ENCODE peak calls at places on chromosomes 1 and 21, in eight cellular contexts. E, X, D, P, C, R, T and O are unnamed samples.

GRCh38 chr1:179094826-179095225 is 13.0 kb downstream of the TOR3A start:
- DNase-seq in E (no peak), X (no peak), D (no peak), P (no peak), C (no peak), R (no peak), T (no peak), O (no peak)

GRCh38 chr1:10958614-10959013 is 53.8 kb upstream of the TARDBP start:
- DNase-seq in E (no peak), X (no peak), D (peak; percentile 43), P (no peak), C (no peak), R (peak; percentile 43), T (no peak), O (no peak)

GRCh38 chr1:24743404-24744211 is 1.6 kb upstream of the CLIC4 start:
- DNase-seq in E (no peak), X (no peak), D (peak; percentile 57), P (peak; percentile 20), C (no peak), R (peak; percentile 73), T (no peak), O (no peak)

GRCh38 chr1:204079608-204079999 is 6.7 kb downstream of the SOX13 start:
- DNase-seq in E (no peak), X (no peak), D (peak; percentile 71), P (no peak), C (no peak), R (no peak), T (no peak), O (no peak)

GRCh38 chr1:245856944-245857531 is 650.0 kb downstream of the SMYD3 start:
- DNase-seq in E (no peak), X (no peak), D (no peak), P (no peak), C (no peak), R (no peak), T (no peak), O (no peak)

GRCh38 chr1:197690074-197690473 is 85.2 kb downstream of the DENND1B start:
- DNase-seq in E (no peak), X (no peak), D (no peak), P (no peak), C (no peak), R (no peak), T (no peak), O (no peak)

GRCh38 chr1:221743416-221744208 is 1.7 kb upstream of the DUSP10 start:
- DNase-seq in E (no peak), X (no peak), D (peak; percentile 3), P (no peak), C (no peak), R (no peak), T (peak; percentile 21), O (no peak)

GRCh38 chr1:183632087-183632486 is 3.5 kb downstream of the ARPC5 start:
- DNase-seq in E (no peak), X (no peak), D (no peak), P (no peak), C (no peak), R (no peak), T (no peak), O (no peak)

GRCh38 chr1:185929759-185930158 is 195.6 kb downstream of the HMCN1 start:
- DNase-seq in E (no peak), X (no peak), D (no peak), P (no peak), C (no peak), R (no peak), T (no peak), O (no peak)

GRCh38 chr1:101029184-101029583 is 3.6 kb upstream of the DPH5 start:
- DNase-seq in E (no peak), X (no peak), D (no peak), P (no peak), C (no peak), R (no peak), T (no peak), O (no peak)

GRCh38 chr1:28516518-28516956 is 10.7 kb downstream of the RCC1 start:
- DNase-seq in E (no peak), X (no peak), D (no peak), P (no peak), C (no peak), R (no peak), T (no peak), O (no peak)

GRCh38 chr1:22275626-22276395 is 132.9 kb upstream of the WNT4 start:
- DNase-seq in E (peak; percentile 15), X (no peak), D (peak; percentile 81), P (peak; percentile 75), C (peak; percentile 9), R (peak; percentile 68), T (peak; percentile 44), O (peak; percentile 48)

GRCh38 chr1:8597455-8597854 is 220.0 kb downstream of the RERE start:
- DNase-seq in E (no peak), X (no peak), D (no peak), P (no peak), C (no peak), R (no peak), T (no peak), O (no peak)

GRCh38 chr1:8599813-8600212 is 217.6 kb downstream of the RERE start:
- DNase-seq in E (no peak), X (no peak), D (no peak), P (no peak), C (no peak), R (no peak), T (no peak), O (no peak)

GRCh38 chr1:8600336-8600735 is 217.1 kb downstream of the RERE start:
- DNase-seq in E (no peak), X (no peak), D (no peak), P (no peak), C (no peak), R (no peak), T (no peak), O (no peak)

GRCh38 chr1:8598783-8599182 is 218.7 kb downstream of the RERE start:
- DNase-seq in E (no peak), X (no peak), D (no peak), P (peak; percentile 33), C (no peak), R (peak; percentile 18), T (no peak), O (no peak)

GRCh38 chr1:8598060-8598724 is 219.2 kb downstream of the RERE start:
- DNase-seq in E (no peak), X (no peak), D (peak; percentile 52), P (peak; percentile 23), C (peak; percentile 46), R (peak; percentile 48), T (no peak), O (peak; percentile 32)
- H3K36me3 ChIP-seq in E (no peaks in the 10 kb centered on the region), X (no peaks in the 10 kb centered on the region), D (no peaks in the 10 kb centered on the region), P (no peaks in the 10 kb centered on the region), C (no peaks in the 10 kb centered on the region), R (no peaks in the 10 kb centered on the region), T (no peaks in the 10 kb centered on the region), O (no peaks in the 10 kb centered on the region)

GRCh38 chr1:166857995-166858394 is 18.1 kb downstream of the TADA1 start:
- DNase-seq in E (no peak), X (no peak), D (no peak), P (no peak), C (no peak), R (no peak), T (no peak), O (no peak)
- H3K36me3 ChIP-seq in E (peaks cover 39% of the 10 kb centered on the region), X (peaks cover 23% of the 10 kb centered on the region), D (peaks cover 34% of the 10 kb centered on the region), P (peaks cover 25% of the 10 kb centered on the region), C (no peaks in the 10 kb centered on the region), R (no peaks in the 10 kb centered on the region), T (no peaks in the 10 kb centered on the region), O (peaks cover 78% of the 10 kb centered on the region)

GRCh38 chr1:114749835-114750234 is 7.9 kb downstream of the CSDE1 start:
- DNase-seq in E (no peak), X (no peak), D (no peak), P (no peak), C (no peak), R (no peak), T (no peak), O (no peak)
- H3K36me3 ChIP-seq in E (peaks cover 29% of the 10 kb centered on the region), X (peaks cover 41% of the 10 kb centered on the region), D (peaks cover 35% of the 10 kb centered on the region), P (peaks cover 19% of the 10 kb centered on the region), C (peaks cover 3% of the 10 kb centered on the region), R (peaks cover 7% of the 10 kb centered on the region), T (peaks cover 2% of the 10 kb centered on the region), O (no peaks in the 10 kb centered on the region)

GRCh38 chr21:18053151-18053550 is 191.5 kb upstream of the CHODL start:
- DNase-seq in E (no peak), X (no peak), D (no peak), P (no peak), C (no peak), R (no peak), T (no peak), O (no peak)
- H3K36me3 ChIP-seq in E (no peaks in the 10 kb centered on the region), X (no peaks in the 10 kb centered on the region), D (no peaks in the 10 kb centered on the region), P (no peaks in the 10 kb centered on the region), C (no peaks in the 10 kb centered on the region), R (no peaks in the 10 kb centered on the region), T (no peaks in the 10 kb centered on the region), O (no peaks in the 10 kb centered on the region)

DNA sequence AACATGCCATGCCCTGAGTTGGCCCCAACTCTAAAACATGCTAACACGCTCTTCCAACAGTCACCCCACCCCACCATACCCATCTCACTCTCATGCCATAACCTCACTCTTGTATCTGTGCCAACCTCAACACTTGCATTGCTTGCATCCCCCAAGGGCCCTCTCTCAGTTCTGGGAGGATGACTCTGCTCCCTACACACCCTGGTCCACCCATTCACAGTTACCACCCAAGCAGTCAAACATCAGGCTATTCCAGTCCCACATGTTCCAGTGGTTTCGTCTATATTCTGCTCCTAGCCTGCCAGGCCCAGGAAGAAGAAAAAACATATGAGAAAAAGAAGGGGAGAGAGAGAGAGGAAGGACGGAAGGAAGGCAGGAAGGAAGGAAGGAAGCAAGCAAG is 31.0 kb downstream of the GBP6 start:
- DNase-seq in E (no peak), X (no peak), D (no peak), P (no peak), C (no peak), R (no peak), T (no peak), O (no peak)
- H3K36me3 ChIP-seq in E (no peaks in the 10 kb centered on the region), X (no peaks in the 10 kb centered on the region), D (no peaks in the 10 kb centered on the region), P (no peaks in the 10 kb centered on the region), C (no peaks in the 10 kb centered on the region), R (no peaks in the 10 kb centered on the region), T (no peaks in the 10 kb centered on the region), O (no peaks in the 10 kb centered on the region)

DNA sequence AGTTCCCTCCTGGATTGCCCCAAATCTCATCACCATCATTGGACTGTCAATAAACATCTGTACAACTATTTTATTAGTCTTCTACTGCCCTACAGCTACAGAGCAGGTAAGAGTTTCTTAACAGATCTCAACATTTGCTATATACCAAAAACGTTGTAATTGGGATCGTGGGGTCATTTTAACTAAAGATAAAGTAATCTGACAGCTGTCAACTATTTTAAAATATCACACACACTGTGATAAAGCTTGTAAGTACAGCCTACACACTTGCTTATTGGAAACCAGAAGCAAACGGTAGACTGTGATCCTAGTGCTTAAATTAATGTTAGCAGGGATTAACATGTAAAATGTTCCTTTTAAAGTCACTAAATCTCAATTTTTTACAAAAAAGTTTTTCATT is 7.9 kb downstream of the CEPT1 start:
- DNase-seq in E (no peak), X (no peak), D (no peak), P (no peak), C (no peak), R (no peak), T (no peak), O (no peak)
- H3K36me3 ChIP-seq in E (peaks cover 11% of the 10 kb centered on the region), X (peaks cover 11% of the 10 kb centered on the region), D (peaks cover 12% of the 10 kb centered on the region), P (peaks cover 5% of the 10 kb centered on the region), C (no peaks in the 10 kb centered on the region), R (peaks cover under 1% of the 10 kb centered on the region), T (no peaks in the 10 kb centered on the region), O (no peaks in the 10 kb centered on the region)

GRCh38 chr1:32496127-32496526 is 31.3 kb downstream of the ZBTB8B start:
- DNase-seq in E (no peak), X (no peak), D (no peak), P (no peak), C (no peak), R (peak; percentile 26), T (no peak), O (no peak)
- H3K36me3 ChIP-seq in E (no peaks in the 10 kb centered on the region), X (no peaks in the 10 kb centered on the region), D (no peaks in the 10 kb centered on the region), P (no peaks in the 10 kb centered on the region), C (no peaks in the 10 kb centered on the region), R (no peaks in the 10 kb centered on the region), T (no peaks in the 10 kb centered on the region), O (no peaks in the 10 kb centered on the region)